ENCODE peak calls at places on chromosomes 11 and 22, in ten cellular contexts. Q is right lobe of liver; O is AG04450; F is foreskin fibroblast; R is CD4-positive, alpha-beta memory T cell; B is GM20000; J is mammary epithelial cell; H is amniotic stem cell; K is T47D; L is Kasumi-1. Y is an unnamed sample.

GRCh38 chr22:22921575-22921974 is 34.0 kb downstream of the IGLL5 start:
- DNase-seq in J (no peak), H (no peak), B (no peak), O (no peak), Q (no peak), L (no peak), R (no peak), K (no peak), F (no peak), Y (no peak)

GRCh38 chr11:117477721-117478120 is 150.1 kb downstream of the CEP164 start:
- DNase-seq in K (no peak), L (no peak), Q (no peak), J (no peak), O (no peak), B (no peak), R (no peak), F (no peak), H (no peak), Y (no peak)

GRCh38 chr11:104198576-104198975 is 34.6 kb upstream of the PDGFD start:
- DNase-seq in J (no peak), H (no peak), R (no peak), Q (no peak), K (no peak), L (no peak), B (no peak), F (peak; percentile 41), O (no peak), Y (no peak)

GRCh38 chr11:7673724-7674434 is 579 bp upstream of the CYB5R2 start:
- DNase-seq in O (no peak), J (no peak), R (no peak), L (no peak), B (peak; percentile 80), Q (no peak), K (no peak), H (no peak), F (peak; percentile 84), Y (no peak)

GRCh38 chr11:129090056-129090455 is 102.1 kb downstream of the ARHGAP32 start:
- DNase-seq in R (no peak), Q (no peak), F (no peak), B (no peak), L (no peak), J (peak; percentile 9), O (peak; percentile 13), K (no peak), H (no peak), Y (peak; percentile 32)

GRCh38 chr11:103947566-103947919 is 88.9 kb upstream of the DDI1 start:
- DNase-seq in L (no peak), H (no peak), Q (no peak), F (peak; percentile 81), R (no peak), O (no peak), B (no peak), K (no peak), J (no peak), Y (peak; percentile 63)

GRCh38 chr22:35705141-35705540 is 12.5 kb upstream of the APOL5 start:
- DNase-seq in O (peak; percentile 85), K (no peak), J (peak; percentile 48), F (peak; percentile 87), H (peak; percentile 76), R (no peak), B (no peak), L (no peak), Q (no peak), Y (peak; percentile 15)

GRCh38 chr22:26550498-26551033 is 38.3 kb upstream of the TFIP11 start:
- DNase-seq in F (peak; percentile 84), J (no peak), Q (peak; percentile 94), B (no peak), L (no peak), H (peak; percentile 10), O (peak; percentile 76), K (no peak), R (no peak), Y (peak; percentile 83)

GRCh38 chr11:124863137-124863825 is 2.0 kb upstream of the ROBO3 start:
- DNase-seq in B (no peak), L (no peak), O (no peak), Q (peak; percentile 3), J (no peak), K (peak; percentile 85), H (no peak), F (peak; percentile 77), R (no peak), Y (peak; percentile 20)

GRCh38 chr11:87020336-87020735 is 17.4 kb upstream of the TMEM135 start:
- DNase-seq in F (no peak), H (no peak), B (no peak), J (no peak), O (no peak), Q (no peak), R (no peak), K (no peak), L (no peak), Y (no peak)

GRCh38 chr11:111634981-111635705 is 32.9 kb downstream of the SIK2 start:
- DNase-seq in R (no peak), H (no peak), F (peak; percentile 60), B (no peak), K (no peak), L (no peak), Q (no peak), O (no peak), J (peak; percentile 44), Y (peak; percentile 75)

GRCh38 chr11:10351768-10352641 is 47.1 kb downstream of the ADM start:
- DNase-seq in J (peak; percentile 60), K (no peak), Q (peak; percentile 79), L (no peak), R (no peak), O (peak; percentile 80), B (no peak), F (peak; percentile 89), H (peak; percentile 80), Y (peak; percentile 88)

GRCh38 chr11:1854949-1855885 is 2.3 kb downstream of the LSP1 start:
- DNase-seq in J (no peak), F (no peak), L (no peak), R (no peak), Q (no peak), K (no peak), O (no peak), H (no peak), B (peak; percentile 90), Y (no peak)

GRCh38 chr22:42725606-42726355 is 5.1 kb upstream of the A4GALT start:
- DNase-seq in F (no peak), B (no peak), K (no peak), R (no peak), O (no peak), J (no peak), Q (no peak), H (no peak), L (no peak), Y (no peak)

GRCh38 chr22:26673485-26673884 is 16.1 kb downstream of the MIAT start:
- DNase-seq in O (no peak), R (no peak), K (no peak), H (no peak), Q (no peak), J (peak; percentile 86), L (no peak), F (peak; percentile 37), B (no peak), Y (peak; percentile 72)

GRCh38 chr11:15968461-15969130 is 387.8 kb downstream of the SOX6 start:
- DNase-seq in Q (no peak), F (peak; percentile 13), L (no peak), B (no peak), O (no peak), H (no peak), R (no peak), K (no peak), J (peak; percentile 22), Y (peak; percentile 7)

GRCh38 chr11:117058761-117059233 is 39.4 kb downstream of the SIK3 start:
- DNase-seq in F (peak; percentile 90), H (no peak), J (no peak), B (no peak), L (no peak), R (no peak), O (no peak), Q (no peak), K (no peak), Y (no peak)

GRCh38 chr22:19800761-19801244 is 40.2 kb downstream of the TBX1 start:
- DNase-seq in R (no peak), L (no peak), F (peak; percentile 51), K (no peak), H (no peak), Q (no peak), O (no peak), B (no peak), J (no peak), Y (no peak)

GRCh38 chr11:37503411-37504065 is 905.5 kb upstream of the RAG2 start:
- DNase-seq in Q (no peak), J (no peak), R (no peak), H (no peak), L (no peak), O (no peak), B (no peak), F (no peak), K (no peak), Y (peak; percentile 63)

GRCh38 chr22:37169947-37170688 is 17.9 kb downstream of the C1QTNF6 start:
- DNase-seq in J (no peak), R (no peak), L (no peak), O (no peak), K (no peak), H (no peak), Q (peak; percentile 33), F (no peak), B (no peak), Y (no peak)

GRCh38 chr11:110566577-110566976 is 136.8 kb downstream of the FDX1 start:
- DNase-seq in K (no peak), J (no peak), R (no peak), Q (no peak), H (no peak), F (no peak), B (no peak), O (no peak), L (no peak), Y (no peak)

GRCh38 chr11:86735462-86736302 is 63.3 kb upstream of the ME3 start:
- DNase-seq in O (no peak), L (no peak), K (no peak), J (no peak), F (peak; percentile 84), H (peak; percentile 36), R (no peak), Q (no peak), B (no peak), Y (no peak)

GRCh38 chr11:111291764-111292163 is 6.6 kb upstream of the POU2AF3 start:
- DNase-seq in L (no peak), R (no peak), O (no peak), Q (no peak), F (no peak), K (no peak), H (no peak), J (no peak), B (no peak), Y (no peak)

GRCh38 chr22:46320716-46321386 is 14.7 kb upstream of the TRMU start:
- DNase-seq in R (no peak), F (no peak), O (no peak), H (no peak), L (no peak), J (no peak), B (no peak), K (no peak), Q (no peak), Y (no peak)

GRCh38 chr22:47434336-47435203 is 672.1 kb downstream of the TBC1D22A start:
- DNase-seq in B (no peak), O (no peak), L (no peak), F (no peak), H (no peak), Q (no peak), R (no peak), K (no peak), J (no peak), Y (no peak)

GRCh38 chr11:72085836-72086475 is 5.3 kb downstream of the LRRC51 start:
- DNase-seq in K (no peak), J (no peak), O (no peak), R (no peak), L (no peak), Q (no peak), F (no peak), B (no peak), H (no peak), Y (no peak)

GRCh38 chr11:123020968-123021367 is 39.3 kb upstream of the BSX start:
- DNase-seq in B (peak; percentile 73), Q (no peak), O (peak; percentile 29), J (peak; percentile 20), L (peak; percentile 94), R (peak; percentile 28), H (peak; percentile 34), F (peak; percentile 74), K (peak; percentile 85), Y (peak; percentile 53)

GRCh38 chr11:103961010-103961409 is 75.4 kb upstream of the DDI1 start:
- DNase-seq in R (no peak), H (no peak), Q (no peak), B (no peak), J (peak; percentile 61), K (no peak), L (no peak), O (peak; percentile 44), F (peak; percentile 74), Y (peak; percentile 81)

Y was measured in renal cortical epithelial cell.